ENCODE peak calls at places on chromosome 21, in five cellular contexts. N is progenitor cell of endocrine pancreas; C is cardiac fibroblast; Z is NAMALWA; B is stimulated activated CD8-positive, alpha-beta memory T cell treated with anti-CD3 and anti-CD28 coated beads, Interleukin-12 subunit alpha, Interleukin-12 subunit beta, amount 100 ng/mL, for 4 hours. E is an unnamed sample.

GRCh38 chr21:45102391-45102932 is 28.1 kb downstream of the ADARB1 start:
- DNase-seq in Z (peak; percentile 28), C (peak; percentile 85), B (no peak), N (no peak), E (no peak)

GRCh38 chr21:40795313-40795712 is 51.6 kb downstream of the DSCAM start:
- DNase-seq in C (no peak), Z (no peak), N (no peak), B (no peak), E (no peak)

GRCh38 chr21:43720539-43721224 is 1.8 kb downstream of the PDXK start:
- DNase-seq in C (no peak), Z (no peak), N (no peak), B (no peak), E (no peak)

GRCh38 chr21:33011462-33011861 is 14.3 kb upstream of the OLIG2 start:
- DNase-seq in Z (no peak), B (no peak), C (peak; percentile 40), N (no peak), E (no peak)

GRCh38 chr21:23664193-23664694 is 1943.0 kb downstream of the MRPL39 start:
- DNase-seq in C (no peak), B (no peak), Z (no peak), N (no peak), E (no peak)

GRCh38 chr21:38525454-38525853 is 27.2 kb upstream of the ERG start:
- DNase-seq in B (no peak), N (no peak), C (no peak), Z (no peak), E (no peak)

GRCh38 chr21:44751799-44752636 is 40.6 kb upstream of the TSPEAR start:
- DNase-seq in B (no peak), C (no peak), N (no peak), Z (no peak), E (peak; percentile 68)

GRCh38 chr21:33286600-33287456 is 20.7 kb downstream of the IL10RB start:
- DNase-seq in Z (no peak), C (peak; percentile 87), N (no peak), B (no peak), E (peak; percentile 79)

GRCh38 chr21:29504751-29505321 is 206.1 kb downstream of the BACH1 start:
- DNase-seq in B (no peak), N (no peak), C (peak; percentile 38), Z (no peak), E (no peak)

GRCh38 chr21:35559881-35560280 is 500.4 kb downstream of the SETD4 start:
- DNase-seq in N (no peak), B (no peak), Z (no peak), C (peak; percentile 49), E (no peak)

GRCh38 chr21:40976198-40977114 is 129.5 kb upstream of the DSCAM start:
- DNase-seq in N (no peak), Z (no peak), B (no peak), C (no peak), E (no peak)

GRCh38 chr21:46215436-46216131 is 13.0 kb downstream of the LSS start:
- DNase-seq in B (no peak), C (no peak), Z (no peak), N (no peak), E (no peak)

GRCh38 chr21:44736291-44737004 is 25.1 kb upstream of the TSPEAR start:
- DNase-seq in B (no peak), N (no peak), Z (no peak), C (no peak), E (no peak)

GRCh38 chr21:40386301-40386911 is 460.6 kb downstream of the DSCAM start:
- DNase-seq in B (no peak), C (no peak), Z (peak; percentile 58), N (peak; percentile 59), E (peak; percentile 89)

GRCh38 chr21:37455504-37455911 is 88.9 kb downstream of the DYRK1A start:
- DNase-seq in N (no peak), C (peak; percentile 25), B (no peak), Z (no peak), E (no peak)

GRCh38 chr21:45421071-45421845 is 16.3 kb downstream of the COL18A1 start:
- DNase-seq in Z (no peak), B (no peak), N (no peak), C (no peak), E (peak; percentile 56)

GRCh38 chr21:30415993-30416392 is 9.7 kb downstream of the KRTAP13-3 start:
- DNase-seq in Z (no peak), N (no peak), C (no peak), B (no peak), E (no peak)

GRCh38 chr21:43810505-43811261 is 21.3 kb downstream of the RRP1 start:
- DNase-seq in C (peak; percentile 70), N (peak; percentile 97), Z (peak; percentile 89), B (peak; percentile 63), E (peak; percentile 96)

GRCh38 chr21:34204481-34205439 is 131.4 kb downstream of the MRPS6 start:
- DNase-seq in N (no peak), B (no peak), C (no peak), Z (no peak), E (peak; percentile 46)

GRCh38 chr21:15060776-15061175 is 4.0 kb downstream of the NRIP1 start:
- DNase-seq in N (no peak), B (no peak), C (no peak), Z (no peak), E (no peak)

GRCh38 chr21:27713159-27714109 is 746.5 kb upstream of the ADAMTS5 start:
- DNase-seq in B (no peak), N (no peak), C (peak; percentile 27), Z (no peak), E (no peak)

GRCh38 chr21:34846601-34847112 is 177.9 kb downstream of the CLIC6 start:
- DNase-seq in B (no peak), C (peak; percentile 64), Z (no peak), N (peak; percentile 21), E (peak; percentile 74)

GRCh38 chr21:29232601-29233541 is 65.9 kb upstream of the BACH1 start:
- DNase-seq in B (no peak), C (peak; percentile 56), Z (peak; percentile 11), N (no peak), E (no peak)

GRCh38 chr21:34582506-34583150 is 32.3 kb downstream of the RCAN1 start:
- DNase-seq in N (no peak), C (peak; percentile 69), B (no peak), Z (peak; percentile 47), E (no peak)

GRCh38 chr21:30102881-30103280 is 63.7 kb downstream of the CLDN17 start:
- DNase-seq in C (no peak), Z (no peak), B (no peak), N (no peak), E (no peak)

GRCh38 chr21:17819878-17820232 is 699 bp upstream of the C21orf91 start:
- DNase-seq in Z (peak; percentile 81), C (no peak), B (no peak), N (no peak), E (no peak)

GRCh38 chr21:31426235-31426797 is 82.3 kb upstream of the TIAM1 start:
- DNase-seq in C (no peak), Z (no peak), N (no peak), B (no peak), E (no peak)

GRCh38 chr21:34524671-34525601 is 12.9 kb upstream of the KCNE1 start:
- DNase-seq in B (no peak), C (peak; percentile 65), N (no peak), Z (no peak), E (no peak)

GRCh38 chr21:35011681-35012080 is 37.4 kb downstream of the RUNX1 start:
- DNase-seq in N (no peak), C (no peak), Z (no peak), B (no peak), E (no peak)

GRCh38 chr21:15774590-15774989 is 44.8 kb downstream of the USP25 start:
- DNase-seq in N (no peak), Z (no peak), C (peak; percentile 55), B (no peak), E (no peak)

GRCh38 chr21:36040389-36040788 is 19.9 kb downstream of the SETD4 start:
- DNase-seq in B (no peak), N (no peak), C (no peak), Z (no peak), E (no peak)

E was measured in upper lobe of left lung.